ENCODE peak calls at places on chromosomes 16 and 17, in ten cellular contexts. W, Q, X, B, S, P, N, O, V and J are unnamed samples.

GRCh38 chr16:610513-611381 is 20.0 kb upstream of the WFIKKN1 start:
- DNase-seq in Q (no peak), N (peak; percentile 75), W (peak; percentile 71), S (no peak), O (peak; percentile 65), X (no peak), V (no peak), B (no peak), P (no peak), J (peak; percentile 62)

GRCh38 chr16:89861648-89862047 is 11.7 kb upstream of the TCF25 start:
- DNase-seq in N (no peak), S (no peak), P (no peak), X (no peak), B (no peak), Q (no peak), W (no peak), V (no peak), O (no peak), J (no peak)

GRCh38 chr17:45222273-45222993 is 748 bp downstream of the FMNL1 start:
- DNase-seq in N (no peak), V (no peak), X (no peak), O (peak; percentile 73), W (peak; percentile 30), Q (no peak), B (peak; percentile 74), P (no peak), S (no peak), J (peak; percentile 31)

GRCh38 chr17:39461911-39462641 is 790 bp downstream of the CDK12 start:
- DNase-seq in X (peak; percentile 22), P (no peak), W (no peak), B (peak; percentile 84), Q (no peak), S (peak; percentile 9), O (no peak), N (peak; percentile 36), V (no peak), J (peak; percentile 17)

GRCh38 chr16:28572659-28573510 is 19.2 kb downstream of the SGF29 start:
- DNase-seq in Q (no peak), O (no peak), B (no peak), N (no peak), X (peak; percentile 52), V (no peak), P (no peak), S (no peak), W (peak; percentile 63), J (no peak)

GRCh38 chr17:56297142-56297541 is 143.9 kb downstream of the ANKFN1 start:
- DNase-seq in W (no peak), S (peak; percentile 57), B (no peak), P (no peak), N (no peak), Q (no peak), X (no peak), O (no peak), V (peak; percentile 15), J (no peak)

GRCh38 chr17:75394332-75394918 is 11.1 kb downstream of the GRB2 start:
- DNase-seq in S (no peak), W (no peak), O (no peak), P (no peak), V (no peak), N (no peak), B (no peak), X (no peak), Q (no peak), J (no peak)

GRCh38 chr17:61235821-61236197 is 163.8 kb upstream of the TBX2 start:
- DNase-seq in S (peak; percentile 87), O (no peak), B (no peak), N (no peak), P (no peak), V (no peak), W (peak; percentile 10), Q (no peak), X (no peak), J (no peak)

GRCh38 chr16:89150981-89151380 is 20.6 kb upstream of the CDH15 start:
- DNase-seq in B (no peak), P (no peak), Q (no peak), S (no peak), N (no peak), X (no peak), W (no peak), O (no peak), V (no peak), J (no peak)

GRCh38 chr17:68101992-68102758 is 66.6 kb downstream of the KPNA2 start:
- DNase-seq in W (peak; percentile 19), Q (no peak), B (no peak), V (no peak), N (peak; percentile 37), P (no peak), X (peak; percentile 35), S (no peak), O (peak; percentile 37), J (no peak)

GRCh38 chr16:21611546-21612384 is 12.4 kb downstream of the METTL9 start:
- DNase-seq in P (no peak), V (no peak), Q (no peak), O (no peak), W (peak; percentile 59), X (no peak), N (no peak), S (no peak), B (no peak), J (no peak)

GRCh38 chr17:41610965-41611640 is 1.5 kb downstream of the KRT16 start:
- DNase-seq in O (no peak), S (no peak), V (no peak), P (no peak), B (no peak), Q (no peak), X (no peak), W (no peak), N (no peak), J (no peak)

GRCh38 chr16:89615596-89616090 is 2.2 kb downstream of the DPEP1 start:
- DNase-seq in X (no peak), B (no peak), S (no peak), P (no peak), V (no peak), N (peak; percentile 52), O (peak; percentile 46), W (peak; percentile 67), Q (peak; percentile 47), J (peak; percentile 41)

GRCh38 chr16:7398536-7398935 is 65.9 kb downstream of the RBFOX1 start:
- DNase-seq in X (no peak), Q (no peak), S (no peak), O (no peak), P (no peak), W (no peak), V (no peak), B (no peak), N (no peak), J (no peak)

GRCh38 chr16:86515420-86515779 is 5.1 kb downstream of the FOXF1 start:
- DNase-seq in X (no peak), S (no peak), P (no peak), W (peak; percentile 80), B (no peak), Q (no peak), V (no peak), N (no peak), O (no peak), J (no peak)

GRCh38 chr17:29012535-29012934 is 6.7 kb upstream of the SEZ6 start:
- DNase-seq in O (no peak), B (no peak), V (no peak), N (no peak), S (no peak), P (no peak), X (no peak), Q (no peak), W (no peak), J (no peak)

GRCh38 chr17:29008591-29008990 is 2.8 kb upstream of the SEZ6 start:
- DNase-seq in V (no peak), O (no peak), X (no peak), S (no peak), W (no peak), B (no peak), N (no peak), P (no peak), Q (no peak), J (no peak)

GRCh38 chr17:29010586-29010985 is 4.8 kb upstream of the SEZ6 start:
- DNase-seq in O (no peak), N (no peak), B (no peak), S (no peak), W (no peak), X (no peak), V (no peak), P (no peak), Q (no peak), J (no peak)

GRCh38 chr17:29007456-29008455 is 1.9 kb upstream of the SEZ6 start:
- DNase-seq in Q (peak; percentile 97), X (no peak), O (no peak), V (no peak), B (no peak), W (no peak), N (no peak), P (no peak), S (peak; percentile 54), J (no peak)

DNA sequence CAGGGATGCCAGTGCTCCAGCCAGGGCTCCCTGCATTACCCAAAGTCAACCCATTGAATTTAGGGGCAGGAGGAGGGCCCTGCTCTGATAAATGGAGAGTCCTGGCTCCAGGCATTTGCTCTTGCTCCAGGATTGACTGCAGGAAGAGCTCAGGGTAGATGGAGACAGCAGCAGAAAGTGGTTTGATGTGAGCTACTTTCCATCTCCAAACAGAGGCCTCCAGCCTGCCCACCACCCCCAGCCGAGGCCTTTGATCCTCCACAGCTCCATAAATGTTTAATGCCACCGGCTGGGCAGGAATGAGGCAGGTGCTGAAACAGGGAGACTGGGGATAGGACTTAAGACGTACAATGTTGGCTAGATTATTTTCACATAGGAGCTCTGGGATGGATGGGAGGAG is 4.3 kb upstream of the SEZ6 start:
- DNase-seq in P (no peak), B (no peak), Q (no peak), X (no peak), S (no peak), O (no peak), W (no peak), V (no peak), N (no peak), J (no peak)
- TF ChIP-seq CTCF in P (no peak), B (no peak), Q (no peak), X (no peak), S (no peak), O (no peak), W (no peak), V (no peak), N (no peak), J (no peak)

GRCh38 chr16:24538756-24539294 is 541 bp upstream of the RBBP6 start:
- DNase-seq in P (no peak), O (no peak), X (no peak), B (no peak), Q (peak; percentile 60), N (peak; percentile 70), W (no peak), S (peak; percentile 74), V (no peak), J (no peak)
- TF ChIP-seq CTCF in P (no peak), O (no peak), X (no peak), B (no peak), Q (no peak), N (no peak), W (no peak), S (no peak), V (peak; percentile 41), J (no peak)

GRCh38 chr16:56793504-56793903 is 63.6 kb downstream of the NUP93 start:
- DNase-seq in Q (peak; percentile 14), B (no peak), P (no peak), W (no peak), X (no peak), N (no peak), V (no peak), O (no peak), S (peak; percentile 50), J (no peak)
- TF ChIP-seq CTCF in Q (peak; percentile 76), B (no peak), P (no peak), W (peak; percentile 49), X (no peak), N (peak; percentile 6), V (peak; percentile 66), O (no peak), S (peak; percentile 80), J (no peak)

GRCh38 chr16:10942352-10943297 is at the start of gene DEXI:
- DNase-seq in V (peak; percentile 66), N (peak; percentile 96), X (peak; percentile 94), P (peak; percentile 71), S (peak; percentile 81), Q (peak; percentile 98), O (peak; percentile 94), B (peak; percentile 96), W (peak; percentile 95), J (peak; percentile 96)
- TF ChIP-seq CTCF in V (no peak), N (peak; percentile 22), X (peak; percentile 14), P (peak; percentile 49), S (peak; percentile 87), Q (no peak), O (no peak), B (no peak), W (peak; percentile 14), J (no peak)